ENCODE peak calls at places on chromosomes 13 and 19, in six cellular contexts. B, V, R, H, U and G are unnamed samples.

GRCh38 chr13:79056706-79057105 is 349.3 kb downstream of the RBM26 start:
- DNase-seq in B (no peak), V (no peak), R (no peak), H (no peak), U (no peak), G (peak; percentile 29)

GRCh38 chr19:47095707-47096704 is 17.6 kb downstream of the ZC3H4 start:
- DNase-seq in B (no peak), V (no peak), R (no peak), H (peak; percentile 96), U (peak; percentile 39), G (no peak)

GRCh38 chr19:54207908-54208783 is 7.5 kb downstream of the RPS9 start:
- DNase-seq in B (peak; percentile 37), V (no peak), R (no peak), H (peak; percentile 62), U (peak; percentile 58), G (no peak)

GRCh38 chr13:35826626-35827254 is 304.4 kb downstream of the DCLK1 start:
- DNase-seq in B (no peak), V (peak; percentile 15), R (no peak), H (no peak), U (no peak), G (peak; percentile 73)

GRCh38 chr13:90696254-90696653 is 651.2 kb upstream of the MIR17HG start:
- DNase-seq in B (peak; percentile 8), V (no peak), R (no peak), H (no peak), U (peak; percentile 79), G (no peak)

GRCh38 chr13:87426737-87427136 is 244.4 kb upstream of the SLITRK5 start:
- DNase-seq in B (no peak), V (no peak), R (no peak), H (no peak), U (no peak), G (no peak)

GRCh38 chr19:45668342-45668871 is 386 bp downstream of the GIPR start:
- DNase-seq in B (no peak), V (no peak), R (peak; percentile 16), H (no peak), U (no peak), G (no peak)

GRCh38 chr13:96172066-96172465 is 82.2 kb downstream of the HS6ST3 start:
- DNase-seq in B (no peak), V (no peak), R (no peak), H (no peak), U (no peak), G (no peak)

GRCh38 chr13:19864018-19864338 is 529 bp upstream of the ZMYM5 start:
- DNase-seq in B (peak; percentile 32), V (peak; percentile 59), R (peak; percentile 44), H (peak; percentile 73), U (peak; percentile 88), G (peak; percentile 56)

GRCh38 chr13:51520524-51520923 is 63.7 kb upstream of the WDFY2 start:
- DNase-seq in B (peak; percentile 57), V (no peak), R (no peak), H (peak; percentile 65), U (peak; percentile 45), G (no peak)

GRCh38 chr19:1412995-1413889 is 5.9 kb downstream of the DAZAP1 start:
- DNase-seq in B (no peak), V (no peak), R (no peak), H (no peak), U (no peak), G (no peak)

GRCh38 chr13:98105929-98106336 is 37.0 kb upstream of the FARP1 start:
- DNase-seq in B (no peak), V (no peak), R (no peak), H (peak; percentile 24), U (peak; percentile 16), G (no peak)

GRCh38 chr13:23025848-23026608 is 154.8 kb upstream of the SGCG start:
- DNase-seq in B (no peak), V (no peak), R (no peak), H (no peak), U (no peak), G (no peak)

GRCh38 chr19:39677931-39678889 is 22.5 kb downstream of the LGALS16 start:
- DNase-seq in B (no peak), V (no peak), R (no peak), H (peak; percentile 42), U (no peak), G (no peak)